ENCODE peak calls at places on chromosome 13, in nine cellular contexts. T is WTC11; Y is stimulated activated CD8-positive, alpha-beta memory T cell treated with anti-CD3 and anti-CD28 coated beads, Interleukin-7, amount 100 ng/mL, for 1 hour; F is posterior cingulate gyrus; H is left cardiac atrium; E is heart left ventricle; Q is activated gamma-delta T cell treated with anti-CD3 and anti-CD28 coated beads, Interleukin-2, amount 50 U/mL, for 16 hours; R is aorta; G is PC-3. J is an unnamed sample.

GRCh38 chr13:113114511-113115362 is 7.9 kb upstream of the F10 start:
- DNase-seq in Y (no peak), E (no peak), F (no peak), T (no peak), G (no peak), R (peak), H (no peak), Q (no peak), J (peak)

GRCh38 chr13:20991741-20992520 is 69.5 kb downstream of the LATS2 start:
- DNase-seq in H (no peak), G (no peak), Y (no peak), T (no peak), R (no peak), Q (no peak), E (no peak), F (no peak), J (peak)

GRCh38 chr13:110773480-110773879 is 60.0 kb downstream of the ING1 start:
- DNase-seq in Y (no peak), Q (no peak), F (no peak), T (no peak), E (no peak), R (no peak), H (no peak), G (no peak), J (no peak)

GRCh38 chr13:75869981-75870380 is 233.9 kb downstream of the LMO7 start:
- DNase-seq in T (no peak), Q (no peak), F (no peak), E (no peak), Y (no peak), H (no peak), G (no peak), R (no peak), J (no peak)

GRCh38 chr13:79393564-79394249 is 12.3 kb downstream of the RBM26 start:
- DNase-seq in E (no peak), T (no peak), Y (no peak), Q (peak), R (no peak), F (no peak), G (peak), H (no peak), J (no peak)

GRCh38 chr13:61664821-61665705 is 249.4 kb upstream of the PCDH20 start:
- DNase-seq in Y (no peak), Q (no peak), G (peak), R (no peak), E (no peak), T (no peak), F (no peak), H (no peak), J (no peak)

GRCh38 chr13:19157461-19157860 is 24.2 kb downstream of the TUBA3C start:
- DNase-seq in R (peak), T (no peak), F (no peak), Q (no peak), H (no peak), E (no peak), Y (no peak), G (no peak), J (no peak)

GRCh38 chr13:60654405-60654804 is 257.4 kb downstream of the TDRD3 start:
- DNase-seq in H (peak), E (peak), Q (no peak), G (peak), T (peak), R (peak), Y (no peak), F (peak), J (no peak)

GRCh38 chr13:44249439-44249838 is 124.2 kb upstream of the SERP2 start:
- DNase-seq in Q (no peak), H (no peak), G (peak), T (no peak), Y (no peak), F (no peak), E (peak), R (no peak), J (peak)

GRCh38 chr13:36033035-36033434 is 98.1 kb downstream of the DCLK1 start:
- DNase-seq in Y (no peak), Q (no peak), R (no peak), H (no peak), F (no peak), E (no peak), G (no peak), T (no peak), J (no peak)

GRCh38 chr13:101144808-101145419 is 271.4 kb downstream of the NALCN start:
- DNase-seq in E (no peak), R (no peak), G (peak), Y (no peak), F (no peak), T (no peak), Q (no peak), H (no peak), J (no peak)

GRCh38 chr13:102395174-102395573 is 6.7 kb downstream of the FGF14 start:
- DNase-seq in H (no peak), Q (no peak), R (no peak), T (no peak), E (no peak), F (no peak), Y (no peak), G (no peak), J (no peak)

GRCh38 chr13:59680429-59681024 is 483.2 kb downstream of the DIAPH3 start:
- DNase-seq in Y (no peak), H (no peak), G (peak), T (no peak), E (no peak), F (no peak), R (no peak), Q (no peak), J (no peak)

GRCh38 chr13:102555914-102556553 is 40.8 kb upstream of the TPP2 start:
- DNase-seq in Y (no peak), H (no peak), T (no peak), F (no peak), Q (no peak), E (no peak), R (no peak), G (peak), J (no peak)

GRCh38 chr13:50893211-50893852 is 16.3 kb upstream of the RNASEH2B start:
- DNase-seq in G (no peak), T (no peak), H (no peak), Q (no peak), R (no peak), Y (no peak), E (no peak), F (no peak), J (no peak)

GRCh38 chr13:106597759-106598395 is 29.9 kb upstream of the ARGLU1 start:
- DNase-seq in F (no peak), H (no peak), G (no peak), R (no peak), Y (no peak), T (no peak), E (no peak), Q (no peak), J (no peak)

GRCh38 chr13:111530137-111530536 is 209.7 kb downstream of the TEX29 start:
- DNase-seq in Q (no peak), F (no peak), G (no peak), T (no peak), R (no peak), E (no peak), Y (no peak), H (no peak), J (peak)

GRCh38 chr13:52879950-52880650 is 31.7 kb upstream of the PCDH8 start:
- DNase-seq in G (no peak), Y (no peak), E (no peak), Q (no peak), F (no peak), R (no peak), T (peak), H (no peak), J (no peak)

GRCh38 chr13:61036715-61037114 is 378.9 kb downstream of the PCDH20 start:
- DNase-seq in T (no peak), F (no peak), E (no peak), H (no peak), Q (no peak), R (no peak), Y (no peak), G (peak), J (no peak)

GRCh38 chr13:111542530-111543341 is 222.3 kb downstream of the TEX29 start:
- DNase-seq in G (no peak), Y (no peak), E (no peak), T (no peak), H (no peak), F (no peak), R (peak), Q (no peak), J (peak)

GRCh38 chr13:110689041-110689440 is 16.9 kb downstream of the CARS2 start:
- DNase-seq in Y (no peak), Q (no peak), G (no peak), F (no peak), T (no peak), H (no peak), R (no peak), E (no peak), J (no peak)

GRCh38 chr13:35549481-35549880 is 73.0 kb upstream of the MAB21L1 start:
- DNase-seq in Y (no peak), F (no peak), E (no peak), T (no peak), Q (no peak), R (no peak), G (peak), H (no peak), J (no peak)

GRCh38 chr13:112065867-112066623 is 904 bp upstream of the SOX1 start:
- DNase-seq in R (no peak), Q (no peak), T (peak), H (no peak), E (no peak), G (no peak), F (no peak), Y (no peak), J (no peak)

GRCh38 chr13:23087884-23088283 is 92.9 kb upstream of the SGCG start:
- DNase-seq in G (peak), F (no peak), E (no peak), T (peak), R (no peak), H (no peak), Q (no peak), Y (no peak), J (no peak)

GRCh38 chr13:91353494-91353893 is 6.0 kb downstream of the MIR17HG start:
- DNase-seq in Y (no peak), H (no peak), G (no peak), Q (no peak), R (no peak), F (no peak), T (no peak), E (no peak), J (no peak)

GRCh38 chr13:36146513-36147276 is 15.5 kb upstream of the DCLK1 start:
- DNase-seq in H (no peak), F (no peak), R (no peak), Y (no peak), Q (no peak), G (no peak), E (no peak), T (no peak), J (no peak)

GRCh38 chr13:57345526-57345925 is 178.5 kb downstream of the PRR20E start:
- DNase-seq in Q (no peak), H (no peak), F (no peak), E (no peak), G (no peak), R (no peak), T (no peak), Y (no peak), J (no peak)

GRCh38 chr13:91368676-91369425 is 21.4 kb downstream of the MIR17HG start:
- DNase-seq in H (no peak), E (no peak), F (no peak), R (no peak), Y (no peak), T (no peak), G (no peak), Q (no peak), J (no peak)

GRCh38 chr13:54980651-54981050 is 1952.0 kb downstream of the OLFM4 start:
- DNase-seq in R (no peak), F (no peak), G (no peak), H (no peak), T (no peak), E (no peak), Y (no peak), Q (no peak), J (no peak)

GRCh38 chr13:109971006-109971744 is 184.8 kb upstream of the IRS2 start:
- DNase-seq in F (no peak), Q (no peak), T (no peak), H (no peak), R (no peak), Y (no peak), G (no peak), E (peak), J (no peak)

GRCh38 chr13:22789027-22789593 is 391.7 kb upstream of the SGCG start:
- DNase-seq in F (no peak), Q (no peak), E (no peak), R (no peak), Y (no peak), G (no peak), T (no peak), H (no peak), J (no peak)

GRCh38 chr13:112819816-112820215 is 130.0 kb downstream of the ATP11A start:
- DNase-seq in Q (no peak), H (no peak), F (no peak), R (peak), T (no peak), G (no peak), E (no peak), Y (no peak), J (no peak)

GRCh38 chr13:113947321-113948033 is 26.4 kb downstream of the C13orf46 start:
- DNase-seq in Q (no peak), H (peak), Y (no peak), F (peak), G (peak), R (peak), E (peak), T (peak), J (no peak)

GRCh38 chr13:114106526-114106925 is 25.9 kb downstream of the RASA3 start:
- DNase-seq in H (no peak), F (no peak), T (no peak), G (no peak), Q (no peak), E (peak), R (no peak), Y (no peak), J (no peak)

GRCh38 chr13:100214886-100215285 is 126.0 kb downstream of the PCCA start:
- DNase-seq in H (no peak), E (no peak), G (peak), Q (no peak), T (no peak), Y (no peak), R (no peak), F (no peak), J (no peak)

GRCh38 chr13:77571956-77572355 is 36.5 kb downstream of the SCEL start:
- DNase-seq in R (no peak), H (no peak), Q (no peak), E (no peak), T (no peak), Y (no peak), G (no peak), F (no peak), J (no peak)

GRCh38 chr13:42883771-42884170 is 102.4 kb downstream of the FAM216B start:
- DNase-seq in Y (no peak), H (no peak), F (no peak), R (no peak), T (no peak), E (no peak), Q (no peak), G (peak), J (no peak)

J was measured in sciatic nerve.